ENCODE peak calls at places on chromosomes 11 and 22, in five cellular contexts. S is ovary, M is endodermal cell, H is spleen, L is uterus. Z is an unnamed sample.

GRCh38 chr11:38593649-38594048 is 1995.6 kb upstream of the RAG2 start:
- DNase-seq in L (no peak), M (no peak), S (no peak), H (no peak), Z (no peak)

GRCh38 chr22:19774628-19775027 is 14.1 kb downstream of the TBX1 start:
- DNase-seq in L (no peak), S (no peak), H (no peak), M (no peak), Z (no peak)

GRCh38 chr11:124759268-124760204 is 2.6 kb downstream of the ESAM start:
- DNase-seq in L (no peak), H (peak; percentile 83), S (no peak), M (peak; percentile 70), Z (peak; percentile 81)

GRCh38 chr22:37021710-37022482 is 2.4 kb downstream of the MPST start:
- DNase-seq in L (no peak), H (peak; percentile 89), M (peak; percentile 73), S (no peak), Z (peak; percentile 88)

GRCh38 chr22:37079668-37080171 is 28.2 kb downstream of the KCTD17 start:
- DNase-seq in S (no peak), L (no peak), H (peak; percentile 83), M (no peak), Z (no peak)

GRCh38 chr22:46483353-46483752 is 54.1 kb downstream of the CELSR1 start:
- DNase-seq in H (no peak), S (no peak), L (no peak), M (no peak), Z (no peak)

GRCh38 chr11:67645521-67646457 is 4.7 kb downstream of the ACY3 start:
- DNase-seq in S (no peak), L (no peak), M (peak; percentile 81), H (peak; percentile 75), Z (peak; percentile 83)

GRCh38 chr11:15724611-15725010 is 609.9 kb downstream of the INSC start:
- DNase-seq in S (no peak), H (no peak), M (no peak), L (no peak), Z (no peak)

GRCh38 chr22:23220485-23221350 is 40.4 kb downstream of the BCR start:
- DNase-seq in L (no peak), S (no peak), H (peak; percentile 87), M (no peak), Z (no peak)

GRCh38 chr11:40434941-40435340 is 1024.5 kb downstream of the LRRC4C start:
- DNase-seq in M (no peak), H (no peak), L (no peak), S (no peak), Z (no peak)

GRCh38 chr11:12719221-12719620 is 45.0 kb downstream of the TEAD1 start:
- DNase-seq in H (no peak), S (no peak), L (no peak), M (peak; percentile 62), Z (no peak)

GRCh38 chr22:50191041-50191740 is 5.5 kb downstream of the TRABD start:
- DNase-seq in S (no peak), M (no peak), L (no peak), H (peak; percentile 94), Z (no peak)

GRCh38 chr11:10233581-10233980 is 60.4 kb downstream of the SBF2 start:
- DNase-seq in M (no peak), L (no peak), S (no peak), H (no peak), Z (no peak)

GRCh38 chr11:16891964-16892363 is 122.2 kb downstream of the PLEKHA7 start:
- DNase-seq in L (no peak), H (no peak), M (no peak), S (no peak), Z (no peak)

GRCh38 chr11:130278745-130279144 is 36.0 kb downstream of the ZBTB44 start:
- DNase-seq in S (no peak), H (no peak), L (no peak), M (no peak), Z (no peak)

GRCh38 chr22:23057331-23057730 is 13.0 kb upstream of the GNAZ start:
- DNase-seq in H (no peak), S (no peak), L (no peak), M (no peak), Z (no peak)

GRCh38 chr11:21446939-21447590 is 745.8 kb upstream of the ANO5 start:
- DNase-seq in S (no peak), M (no peak), L (no peak), H (no peak), Z (no peak)

GRCh38 chr11:123388640-123389039 is 41.4 kb upstream of the GRAMD1B start:
- DNase-seq in H (no peak), M (no peak), L (no peak), S (no peak), Z (no peak)

GRCh38 chr11:132576706-132577105 is 955.6 kb downstream of the OPCML start:
- DNase-seq in H (no peak), M (peak; percentile 66), S (no peak), L (no peak), Z (peak; percentile 36)

GRCh38 chr11:38835986-38836385 is 2237.9 kb upstream of the RAG2 start:
- DNase-seq in S (no peak), H (no peak), L (no peak), M (no peak), Z (no peak)

GRCh38 chr22:49937758-49938564 is 19.5 kb downstream of the CRELD2 start:
- DNase-seq in H (peak; percentile 90), S (no peak), L (no peak), M (no peak), Z (peak; percentile 46)

GRCh38 chr22:33677536-33677935 is 242.7 kb downstream of the LARGE1 start:
- DNase-seq in L (no peak), H (no peak), M (no peak), S (no peak), Z (no peak)

GRCh38 chr11:40240284-40240683 is 1219.2 kb downstream of the LRRC4C start:
- DNase-seq in H (no peak), S (no peak), M (no peak), L (no peak), Z (no peak)

GRCh38 chr11:64244966-64245365 is 1.8 kb downstream of the PPP1R14B start:
- DNase-seq in H (peak; percentile 78), M (no peak), L (no peak), S (no peak), Z (no peak)

GRCh38 chr11:8025123-8025522 is 38.0 kb downstream of the EIF3F start:
- DNase-seq in H (no peak), S (no peak), M (no peak), L (no peak), Z (no peak)

GRCh38 chr22:41782316-41782715 is 18.2 kb upstream of the CCDC134 start:
- DNase-seq in H (no peak), L (no peak), S (no peak), M (no peak), Z (no peak)

GRCh38 chr11:100823360-100823759 is 136.3 kb downstream of the ARHGAP42 start:
- DNase-seq in L (no peak), H (no peak), M (no peak), S (no peak), Z (no peak)

GRCh38 chr22:37228106-37229011 is 15.7 kb downstream of the RAC2 start:
- DNase-seq in M (no peak), H (peak; percentile 88), L (no peak), S (no peak), Z (no peak)

GRCh38 chr11:1852885-1853284 is at the start of gene LSP1:
- DNase-seq in S (no peak), M (no peak), L (no peak), H (peak; percentile 95), Z (no peak)

GRCh38 chr11:1852271-1852877 is 510 bp upstream of the LSP1 start:
- DNase-seq in S (no peak), H (peak; percentile 86), M (no peak), L (no peak), Z (no peak)

GRCh38 chr11:1854132-1854948 is 1.5 kb downstream of the LSP1 start:
- DNase-seq in L (no peak), H (peak; percentile 88), S (no peak), M (no peak), Z (no peak)

GRCh38 chr11:1854949-1855885 is 2.3 kb downstream of the LSP1 start:
- DNase-seq in S (no peak), L (no peak), H (peak; percentile 84), M (no peak), Z (no peak)

GRCh38 chr11:1853376-1854131 is 670 bp downstream of the LSP1 start:
- DNase-seq in M (no peak), L (no peak), S (no peak), H (peak; percentile 87), Z (no peak)
- H3K4me3 ChIP-seq in M (no peak overlapping the region), L (no peak overlapping the region), S (no peak overlapping the region), H (peak overlapping the region; percentile 71), Z (no peak overlapping the region)

GRCh38 chr11:35160248-35160820 is 21.4 kb downstream of the CD44 start:
- DNase-seq in S (no peak), L (no peak), M (no peak), H (no peak), Z (no peak)
- H3K36me3 ChIP-seq in S (no peaks in the 10 kb centered on the region), L (no peaks in the 10 kb centered on the region), M (no peaks in the 10 kb centered on the region), H (no peaks in the 10 kb centered on the region), Z (no peaks in the 10 kb centered on the region)

DNA sequence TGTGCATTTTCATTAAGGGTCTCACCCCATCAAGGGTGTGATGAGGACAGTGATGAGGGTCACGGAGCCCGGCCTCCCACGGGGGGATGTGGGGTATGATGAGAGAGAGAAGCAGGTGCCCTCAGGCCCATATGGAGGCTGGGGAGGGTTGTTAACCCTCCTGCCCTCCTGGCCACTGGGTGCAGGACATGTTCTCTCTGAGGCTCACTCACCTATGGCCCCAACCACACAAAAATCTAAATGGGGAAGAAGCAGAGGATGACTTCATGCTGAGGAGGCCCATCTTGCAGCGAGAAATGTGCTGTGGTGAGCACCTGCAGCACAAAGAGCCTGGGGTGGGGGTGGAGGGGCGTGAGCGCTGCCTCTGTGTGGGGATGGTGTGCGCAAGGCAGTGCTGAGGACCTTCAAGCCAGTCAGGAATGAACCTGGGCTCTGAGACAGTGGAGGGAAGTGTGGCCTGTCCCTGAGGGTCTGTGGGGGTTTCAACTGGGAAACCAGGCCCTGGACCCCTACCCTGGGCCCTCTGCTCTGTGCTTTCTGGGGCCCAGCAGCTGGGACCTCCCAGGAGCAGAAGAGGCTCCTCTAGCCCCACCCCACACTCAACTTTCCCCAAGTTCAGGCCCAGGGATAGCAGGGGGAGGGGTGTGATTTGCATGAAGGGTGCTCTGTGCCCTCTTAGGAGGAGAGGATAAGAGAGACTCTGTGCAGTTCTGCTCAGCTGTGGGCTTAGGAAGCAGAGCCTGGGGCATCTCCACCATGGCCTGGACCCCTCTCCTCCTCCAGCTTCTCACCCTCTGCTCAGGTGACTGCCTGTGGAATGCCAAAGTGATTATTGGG is 43.0 kb upstream of the TOP3B start:
- DNase-seq in H (peak; percentile 82), S (no peak), L (no peak), M (no peak), Z (no peak)
- H3K4me3 ChIP-seq in H (peak overlapping the region; percentile 19), S (no peak overlapping the region), L (no peak overlapping the region), M (no peak overlapping the region), Z (no peak overlapping the region)

DNA sequence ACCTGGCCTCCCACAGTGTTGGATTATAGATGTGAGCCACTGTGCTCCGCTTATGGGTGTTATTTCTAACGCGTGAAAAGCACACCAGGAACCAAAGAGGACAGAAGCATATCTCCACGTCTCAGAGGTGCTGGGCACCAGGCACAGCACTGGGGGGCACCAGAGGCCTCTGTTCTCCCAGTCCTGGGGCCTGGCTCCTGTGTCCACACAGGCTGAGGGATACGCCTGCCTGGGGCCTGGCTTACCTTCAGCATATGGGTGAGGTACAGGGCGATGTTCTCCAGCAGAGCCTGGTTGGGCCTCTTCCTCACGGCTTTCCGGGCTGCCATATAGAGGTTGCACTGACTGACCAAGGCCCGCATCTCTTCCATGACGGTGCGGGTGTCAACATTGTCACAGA is 24.7 kb upstream of the NAP1L4 start:
- DNase-seq in S (no peak), M (no peak), L (no peak), H (no peak), Z (no peak)
- H3K36me3 ChIP-seq in S (no peaks in the 10 kb centered on the region), M (peaks cover 80% of the 10 kb centered on the region), L (no peaks in the 10 kb centered on the region), H (peaks cover 84% of the 10 kb centered on the region), Z (peaks cover 62% of the 10 kb centered on the region)

Z was measured in H7.